ENCODE peak calls at places on chromosomes 1 and 21, in seven cellular contexts. M is PC-3, K is fibroblast of lung, X is PC-9, B is neural progenitor cell, V is K562, L is endothelial cell of umbilical vein. E is an unnamed sample.

GRCh38 chr1:59678809-59679228 is 135.9 kb upstream of the HOOK1 start:
- DNase-seq in M (peak; percentile 43), K (peak; percentile 88), X (peak; percentile 17), B (peak; percentile 36), V (peak; percentile 16), L (peak; percentile 93), E (no peak)

GRCh38 chr1:54977938-54978337 is 2.5 kb upstream of the TMEM61 start:
- DNase-seq in M (peak; percentile 23), K (no peak), X (no peak), B (no peak), V (no peak), L (no peak), E (no peak)

GRCh38 chr1:178912597-178912996 is 41.7 kb upstream of the ANGPTL1 start:
- DNase-seq in M (no peak), K (no peak), X (no peak), B (no peak), V (no peak), L (no peak), E (no peak)

GRCh38 chr1:86825294-86825693 is 88.6 kb downstream of the SELENOF start:
- DNase-seq in M (no peak), K (peak; percentile 27), X (no peak), B (no peak), V (no peak), L (no peak), E (no peak)

GRCh38 chr21:43718872-43719747 is at the start of gene PDXK:
- DNase-seq in M (peak; percentile 95), K (peak; percentile 74), X (peak; percentile 89), B (peak; percentile 94), V (peak; percentile 96), L (peak; percentile 72), E (peak; percentile 97)

GRCh38 chr1:6130036-6130435 is 50.1 kb downstream of the CHD5 start:
- DNase-seq in M (no peak), K (no peak), X (no peak), B (no peak), V (no peak), L (no peak), E (no peak)

GRCh38 chr1:203590559-203590958 is 36.1 kb upstream of the ATP2B4 start:
- DNase-seq in M (peak; percentile 91), K (no peak), X (peak; percentile 35), B (no peak), V (no peak), L (no peak), E (no peak)

GRCh38 chr1:36721261-36721660 is 238.5 kb upstream of the CSF3R start:
- DNase-seq in M (no peak), K (no peak), X (no peak), B (no peak), V (no peak), L (no peak), E (no peak)

GRCh38 chr1:30761312-30762151 is 4.0 kb upstream of the LAPTM5 start:
- DNase-seq in M (no peak), K (no peak), X (no peak), B (no peak), V (peak; percentile 70), L (no peak), E (no peak)

GRCh38 chr1:154405762-154406571 is 824 bp downstream of the IL6R start:
- DNase-seq in M (peak; percentile 86), K (peak; percentile 54), X (peak; percentile 47), B (peak; percentile 59), V (peak; percentile 32), L (peak; percentile 69), E (peak; percentile 77)

GRCh38 chr1:68361511-68361910 is 88.2 kb downstream of the RPE65 start:
- DNase-seq in M (no peak), K (no peak), X (no peak), B (no peak), V (no peak), L (no peak), E (no peak)

GRCh38 chr1:154983776-154984466 is 777 bp downstream of the FLAD1 start:
- DNase-seq in M (peak; percentile 33), K (no peak), X (no peak), B (no peak), V (no peak), L (no peak), E (peak; percentile 50)

GRCh38 chr1:22861764-22862440 is 110.8 kb downstream of the LACTBL1 start:
- DNase-seq in M (peak; percentile 58), K (peak; percentile 67), X (peak; percentile 75), B (peak; percentile 61), V (peak; percentile 76), L (peak; percentile 62), E (no peak)

GRCh38 chr1:50977575-50978143 is 7.6 kb downstream of the CDKN2C start:
- DNase-seq in M (peak; percentile 47), K (peak; percentile 60), X (peak; percentile 41), B (peak; percentile 72), V (peak; percentile 90), L (peak; percentile 44), E (peak; percentile 30)

GRCh38 chr1:50975436-50975835 is 5.4 kb downstream of the CDKN2C start:
- DNase-seq in M (peak; percentile 32), K (no peak), X (no peak), B (no peak), V (no peak), L (no peak), E (no peak)

GRCh38 chr1:50976890-50977574 is 7.0 kb downstream of the CDKN2C start:
- DNase-seq in M (peak; percentile 52), K (peak; percentile 51), X (no peak), B (peak; percentile 48), V (peak; percentile 78), L (peak; percentile 55), E (peak; percentile 23)

GRCh38 chr1:50974618-50974935 is 4.5 kb downstream of the CDKN2C start:
- DNase-seq in M (peak; percentile 35), K (no peak), X (no peak), B (no peak), V (no peak), L (no peak), E (no peak)

DNA sequence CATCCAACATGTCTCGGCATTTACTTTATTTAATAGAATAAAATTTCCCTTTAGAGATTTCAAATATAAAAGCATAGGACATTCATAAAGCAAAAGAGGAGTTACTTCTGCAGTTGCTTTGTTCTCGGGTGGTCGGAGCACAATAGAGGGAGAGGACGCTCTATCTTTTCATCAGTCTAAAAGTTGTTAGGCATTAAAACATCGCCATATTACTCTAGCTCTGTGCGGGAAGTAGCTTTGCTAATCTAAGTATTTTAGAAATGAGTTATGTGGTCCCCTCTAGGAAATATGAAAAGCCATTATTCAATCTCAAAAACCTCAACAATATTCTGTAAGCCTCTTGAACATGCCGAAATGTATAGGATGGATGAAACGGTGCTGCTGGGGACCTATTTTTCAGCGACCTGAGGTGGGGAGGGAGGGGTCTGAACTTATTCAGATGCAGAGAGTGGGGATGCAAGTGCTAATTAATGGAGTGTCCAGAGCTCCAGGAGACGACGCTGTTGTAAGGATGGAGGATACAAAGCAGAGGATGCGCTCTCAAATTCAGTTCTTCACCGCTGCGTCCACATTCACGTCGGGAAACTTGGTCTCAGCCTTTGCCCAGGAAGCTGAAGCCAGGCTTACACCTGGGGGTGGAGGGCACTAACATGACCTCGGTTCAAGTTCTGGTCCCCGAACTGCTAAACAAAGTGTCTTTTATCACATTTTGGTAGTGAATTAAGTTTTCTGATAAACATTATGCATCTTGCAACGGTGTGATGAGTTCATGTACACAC is 6.3 kb downstream of the CDKN2C start:
- DNase-seq in M (peak; percentile 52), K (peak; percentile 7), X (no peak), B (peak; percentile 49), V (peak; percentile 61), L (no peak), E (no peak)
- TF ChIP-seq EZH2 in M (no peak), K (no peak), X (no peak), B (peak; percentile 85), V (no peak), L (no peak), E (no peak)

DNA sequence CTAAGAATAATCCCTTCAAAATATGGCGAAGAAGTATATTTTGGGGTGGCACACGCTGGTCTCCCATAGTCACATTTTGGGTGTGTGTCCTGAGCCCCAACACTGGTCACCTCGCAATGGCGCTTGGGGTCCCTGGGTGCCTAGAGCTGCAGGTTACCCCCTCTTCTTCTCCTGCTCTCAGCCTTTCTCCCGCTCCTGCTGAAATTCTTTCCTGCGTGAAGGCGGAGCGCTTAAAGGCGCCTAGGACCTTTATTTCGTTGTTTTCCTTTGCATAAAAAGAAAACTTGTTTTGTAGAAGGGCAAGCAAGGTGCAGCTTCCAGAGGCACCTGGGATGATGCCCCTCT is 339 bp upstream of the PIK3CD start:
- DNase-seq in M (no peak), K (no peak), X (no peak), B (no peak), V (no peak), L (no peak), E (no peak)
- TF ChIP-seq EZH2 in M (no peak), K (peak; percentile 41), X (no peak), B (no peak), V (no peak), L (no peak), E (no peak)

DNA sequence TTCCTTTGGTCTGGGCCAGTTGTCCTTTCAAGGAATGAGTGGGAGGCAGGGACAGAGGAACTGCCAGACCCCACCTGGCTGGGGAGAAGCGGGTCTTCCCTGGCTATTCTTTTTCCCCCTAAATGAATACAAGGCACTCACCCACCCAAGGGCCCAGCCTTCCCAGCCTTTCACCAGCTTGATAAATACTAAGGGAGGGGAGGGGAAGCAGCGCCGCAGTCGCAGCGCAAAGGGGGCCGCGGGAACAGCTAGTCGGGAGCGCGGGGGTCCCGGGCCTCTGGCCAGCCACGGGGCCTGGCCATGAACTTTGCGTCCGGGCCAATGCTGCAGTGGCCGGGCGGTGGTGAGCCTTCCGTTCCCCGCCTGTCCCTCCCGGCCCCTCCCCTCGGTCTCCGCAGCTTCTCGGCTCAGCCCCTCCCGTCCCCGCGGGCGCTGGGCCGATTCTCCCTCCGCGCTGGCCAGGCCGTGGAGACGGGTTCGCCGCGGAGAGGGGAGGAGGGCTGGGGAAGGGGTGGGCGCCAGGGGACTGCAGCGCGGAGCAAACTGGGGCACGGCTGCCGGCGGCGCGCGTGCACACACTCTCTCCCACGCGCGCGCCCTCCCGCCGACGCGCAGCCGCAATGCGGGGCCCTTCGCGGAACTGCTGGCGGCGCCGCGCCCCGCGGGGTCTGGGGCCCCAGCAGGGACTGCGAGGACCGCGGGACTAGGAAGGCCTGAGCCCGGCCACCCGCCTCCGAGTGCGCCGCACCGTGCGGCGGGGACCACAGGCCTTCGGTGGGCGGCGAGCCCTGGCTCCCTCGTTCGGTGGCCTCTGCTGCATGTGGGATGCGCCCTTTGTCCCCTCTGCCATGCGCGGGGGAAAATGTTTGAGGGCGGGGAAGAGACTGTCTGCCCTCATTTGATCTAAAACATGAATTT is 91.0 kb upstream of the VAMP3 start:
- DNase-seq in M (no peak), K (peak; percentile 8), X (no peak), B (peak; percentile 67), V (peak; percentile 46), L (peak; percentile 30), E (no peak)
- TF ChIP-seq EZH2 in M (no peak), K (no peak), X (no peak), B (no peak), V (no peak), L (no peak), E (no peak)

GRCh38 chr1:50416150-50416527 is 7.1 kb downstream of the DMRTA2 start:
- DNase-seq in M (no peak), K (no peak), X (no peak), B (peak; percentile 9), V (peak; percentile 12), L (no peak), E (no peak)
- TF ChIP-seq EZH2 in M (no peak), K (peak; percentile 25), X (no peak), B (peak; percentile 75), V (no peak), L (no peak), E (no peak)

GRCh38 chr1:156434976-156435550 is 65.5 kb downstream of the MEF2D start:
- DNase-seq in M (no peak), K (no peak), X (no peak), B (peak; percentile 42), V (no peak), L (no peak), E (no peak)
- TF ChIP-seq EZH2 in M (no peak), K (peak; percentile 87), X (no peak), B (peak; percentile 72), V (no peak), L (no peak), E (no peak)